ENCODE peak calls at places on chromosomes 16 and 17, in nine cellular contexts. P is kidney epithelial cell, H is GM12878, J is hepatocyte, X is Caco-2, S is Panc1, A is AG10803, W is adrenal gland, K is ovary. Y is an unnamed sample.

GRCh38 chr16:939941-940340 is 30.8 kb downstream of the LMF1 start:
- DNase-seq in W (no peak), A (no peak), P (no peak), K (no peak), J (no peak), H (no peak), S (no peak), X (no peak), Y (no peak)

GRCh38 chr17:42979511-42980273 is at the start of gene PTGES3L:
- DNase-seq in J (peak), P (no peak), W (no peak), X (peak), S (no peak), A (no peak), H (no peak), K (peak), Y (no peak)

GRCh38 chr17:81923302-81924260 is 4.0 kb downstream of the MAFG start:
- DNase-seq in P (peak), H (no peak), W (peak), A (peak), J (peak), X (no peak), S (no peak), K (peak), Y (peak)

GRCh38 chr17:79463421-79464309 is 147.2 kb downstream of the RBFOX3 start:
- DNase-seq in J (no peak), S (no peak), P (no peak), X (no peak), A (no peak), W (no peak), K (no peak), H (no peak), Y (no peak)

GRCh38 chr17:75488693-75489510 is 26.4 kb downstream of the CASKIN2 start:
- DNase-seq in X (no peak), H (no peak), J (no peak), W (no peak), S (no peak), A (no peak), P (no peak), K (no peak), Y (no peak)

GRCh38 chr16:68737046-68737729 is at the start of gene CDH1:
- DNase-seq in X (peak), W (no peak), J (peak), S (no peak), K (peak), A (no peak), H (no peak), P (no peak), Y (no peak)

GRCh38 chr16:79571753-79572544 is 28.6 kb downstream of the MAF start:
- DNase-seq in A (no peak), X (no peak), K (no peak), S (no peak), J (no peak), H (no peak), W (no peak), P (no peak), Y (no peak)

GRCh38 chr16:54273566-54273965 is 13.0 kb downstream of the IRX3 start:
- DNase-seq in H (no peak), S (no peak), K (no peak), X (no peak), W (no peak), P (no peak), J (no peak), A (no peak), Y (no peak)

GRCh38 chr16:83781-84615 is 6.0 kb downstream of the MPG start:
- DNase-seq in J (no peak), H (no peak), S (no peak), P (no peak), K (no peak), W (no peak), A (no peak), X (no peak), Y (no peak)

GRCh38 chr16:525520-526180 is 1.9 kb upstream of the CAPN15 start:
- DNase-seq in S (peak), K (peak), X (no peak), H (peak), W (peak), P (peak), J (peak), A (peak), Y (peak)

GRCh38 chr17:67737145-67737544 is 19.4 kb downstream of the NOL11 start:
- DNase-seq in A (no peak), X (no peak), W (no peak), K (no peak), H (no peak), S (no peak), J (no peak), P (no peak), Y (no peak)

GRCh38 chr16:88681084-88681680 is 5.1 kb downstream of the SNAI3 start:
- DNase-seq in S (no peak), H (no peak), P (no peak), J (no peak), K (no peak), A (no peak), X (peak), W (no peak), Y (no peak)

GRCh38 chr17:30449480-30449879 is 27.7 kb upstream of the GOSR1 start:
- DNase-seq in H (no peak), S (no peak), X (no peak), K (peak), W (no peak), P (no peak), A (peak), J (no peak), Y (no peak)

GRCh38 chr16:67457611-67458010 is 23.3 kb downstream of the ATP6V0D1 start:
- DNase-seq in J (no peak), S (no peak), A (no peak), H (no peak), K (no peak), W (no peak), X (no peak), P (no peak), Y (peak)

GRCh38 chr17:75517277-75517865 is 1.0 kb downstream of the TSEN54 start:
- DNase-seq in W (no peak), X (peak), S (no peak), H (no peak), J (no peak), A (no peak), P (no peak), K (peak), Y (no peak)

GRCh38 chr16:53937068-53937614 is 233.2 kb downstream of the FTO start:
- DNase-seq in H (no peak), S (no peak), X (peak), K (no peak), W (no peak), J (no peak), A (no peak), P (no peak), Y (no peak)

GRCh38 chr17:75722076-75722475 is 817 bp downstream of the ITGB4 start:
- DNase-seq in W (no peak), X (no peak), K (no peak), A (no peak), S (no peak), H (no peak), J (no peak), P (no peak), Y (no peak)

GRCh38 chr16:1781758-1782407 is 488 bp downstream of the SPSB3 start:
- DNase-seq in J (no peak), S (no peak), P (no peak), X (peak), H (no peak), W (peak), K (no peak), A (no peak), Y (no peak)

GRCh38 chr16:971582-971905 is 760 bp upstream of the LMF1 start:
- DNase-seq in W (no peak), A (no peak), H (no peak), S (no peak), X (no peak), K (no peak), J (no peak), P (no peak), Y (no peak)

GRCh38 chr16:9854665-9855064 is 327.6 kb downstream of the GRIN2A start:
- DNase-seq in P (no peak), J (peak), H (no peak), X (no peak), A (peak), K (no peak), W (no peak), S (no peak), Y (peak)

GRCh38 chr17:75777243-75777922 is 7.2 kb upstream of the UNK start:
- DNase-seq in J (no peak), W (peak), P (no peak), K (peak), S (no peak), H (no peak), X (no peak), A (no peak), Y (peak)

GRCh38 chr16:3131755-3132377 is 3.0 kb upstream of the ZNF213 start:
- DNase-seq in K (no peak), W (peak), H (no peak), S (no peak), P (no peak), A (no peak), J (peak), X (peak), Y (peak)

GRCh38 chr17:31741371-31741770 is 117.7 kb downstream of the COPRS start:
- DNase-seq in X (no peak), S (no peak), W (no peak), A (no peak), P (no peak), H (no peak), K (no peak), J (no peak), Y (no peak)

GRCh38 chr17:29181226-29181625 is 1.0 kb upstream of the MYO18A start:
- DNase-seq in X (no peak), S (no peak), J (no peak), K (no peak), H (no peak), W (no peak), P (no peak), A (no peak), Y (no peak)

GRCh38 chr16:52552643-52553042 is 5.7 kb upstream of the TOX3 start:
- DNase-seq in S (no peak), W (no peak), A (no peak), H (no peak), X (no peak), K (no peak), P (peak), J (no peak), Y (no peak)

GRCh38 chr16:54957403-54957802 is 26.7 kb downstream of the IRX5 start:
- DNase-seq in S (peak), W (no peak), P (no peak), J (peak), H (no peak), X (peak), K (no peak), A (no peak), Y (peak)

GRCh38 chr16:12539185-12539929 is 264.3 kb downstream of the CPPED1 start:
- DNase-seq in W (no peak), H (peak), S (no peak), P (peak), X (no peak), K (no peak), J (peak), A (peak), Y (peak)

GRCh38 chr17:15963670-15964110 is 18.8 kb downstream of the ADORA2B start:
- DNase-seq in K (no peak), P (no peak), J (no peak), W (no peak), X (no peak), A (no peak), H (no peak), S (no peak), Y (peak)

GRCh38 chr17:3695129-3695722 is 729 bp downstream of the P2RX5 start:
- DNase-seq in P (no peak), A (no peak), K (no peak), X (no peak), H (no peak), J (no peak), S (no peak), W (no peak), Y (peak)

GRCh38 chr17:66576473-66576872 is 258.4 kb upstream of the CACNG5 start:
- DNase-seq in H (no peak), S (no peak), K (no peak), X (no peak), P (no peak), A (no peak), J (no peak), W (no peak), Y (no peak)

GRCh38 chr16:8026450-8026849 is 563.9 kb downstream of the TMEM114 start:
- DNase-seq in S (no peak), H (no peak), J (peak), K (no peak), A (no peak), X (peak), W (no peak), P (no peak), Y (no peak)

GRCh38 chr17:14058051-14058450 is 11.3 kb upstream of the COX10 start:
- DNase-seq in A (peak), H (no peak), J (no peak), P (no peak), K (no peak), X (no peak), S (no peak), W (no peak), Y (no peak)

GRCh38 chr17:67431210-67432015 is 54.3 kb downstream of the PITPNC1 start:
- DNase-seq in W (no peak), J (peak), H (no peak), A (peak), P (no peak), S (no peak), X (no peak), K (no peak), Y (peak)

GRCh38 chr17:38798614-38799500 is 499 bp downstream of the PIP4K2B start:
- DNase-seq in K (no peak), S (no peak), A (peak), H (no peak), W (peak), P (no peak), X (no peak), J (peak), Y (peak)

GRCh38 chr17:58205936-58206335 is 13.1 kb downstream of the MKS1 start:
- DNase-seq in P (no peak), S (no peak), A (no peak), W (no peak), X (no peak), K (no peak), H (no peak), J (no peak), Y (no peak)

GRCh38 chr17:58207451-58207850 is 11.6 kb downstream of the MKS1 start:
- DNase-seq in X (no peak), K (no peak), S (no peak), W (no peak), A (no peak), J (no peak), P (no peak), H (no peak), Y (peak)

GRCh38 chr17:58215685-58216084 is 3.4 kb downstream of the MKS1 start:
- DNase-seq in W (no peak), J (no peak), S (no peak), A (no peak), H (no peak), P (no peak), K (no peak), X (no peak), Y (no peak)

GRCh38 chr17:58208344-58208743 is 10.7 kb downstream of the MKS1 start:
- DNase-seq in X (no peak), H (no peak), K (no peak), J (no peak), P (no peak), W (no peak), S (no peak), A (no peak), Y (no peak)

GRCh38 chr17:58210922-58211321 is 8.1 kb downstream of the MKS1 start:
- DNase-seq in A (no peak), S (no peak), X (peak), W (no peak), J (no peak), H (no peak), K (no peak), P (no peak), Y (no peak)
- TF ChIP-seq CTCF in A (no peak), S (peak), X (peak), W (no peak), J (no peak), H (peak), K (no peak), P (peak), Y (no peak)

GRCh38 chr16:30418350-30419181 is 11.2 kb downstream of the ZNF771 start:
- DNase-seq in S (no peak), H (no peak), J (no peak), X (no peak), A (no peak), K (no peak), P (no peak), W (no peak), Y (peak)
- H3K4me3 ChIP-seq in S (peak), H (peak), J (no peak), X (peak), A (peak), K (peak), P (peak), W (peak), Y (peak)

GRCh38 chr17:17558431-17558830 is 33.1 kb downstream of the PEMT start:
- DNase-seq in S (no peak), K (no peak), P (no peak), A (no peak), X (no peak), H (no peak), W (no peak), J (no peak), Y (no peak)
- TF ChIP-seq CTCF in S (no peak), K (no peak), P (no peak), A (no peak), X (no peak), H (no peak), W (no peak), J (no peak), Y (no peak)

GRCh38 chr17:78416791-78417530 is 38.5 kb downstream of the PGS1 start:
- DNase-seq in X (no peak), K (no peak), P (no peak), H (no peak), S (no peak), A (no peak), J (peak), W (no peak), Y (no peak)

GRCh38 chr17:78414178-78415162 is 36.0 kb downstream of the PGS1 start:
- DNase-seq in S (no peak), A (no peak), X (no peak), H (no peak), K (no peak), P (no peak), W (no peak), J (no peak), Y (no peak)

GRCh38 chr17:78416311-78416711 is 37.9 kb downstream of the PGS1 start:
- DNase-seq in K (peak), A (peak), S (no peak), H (no peak), J (no peak), W (peak), X (no peak), P (no peak), Y (no peak)

GRCh38 chr17:78417531-78417909 is 39.1 kb downstream of the PGS1 start:
- DNase-seq in X (no peak), K (no peak), P (no peak), W (no peak), J (no peak), H (no peak), A (no peak), S (no peak), Y (no peak)

DNA sequence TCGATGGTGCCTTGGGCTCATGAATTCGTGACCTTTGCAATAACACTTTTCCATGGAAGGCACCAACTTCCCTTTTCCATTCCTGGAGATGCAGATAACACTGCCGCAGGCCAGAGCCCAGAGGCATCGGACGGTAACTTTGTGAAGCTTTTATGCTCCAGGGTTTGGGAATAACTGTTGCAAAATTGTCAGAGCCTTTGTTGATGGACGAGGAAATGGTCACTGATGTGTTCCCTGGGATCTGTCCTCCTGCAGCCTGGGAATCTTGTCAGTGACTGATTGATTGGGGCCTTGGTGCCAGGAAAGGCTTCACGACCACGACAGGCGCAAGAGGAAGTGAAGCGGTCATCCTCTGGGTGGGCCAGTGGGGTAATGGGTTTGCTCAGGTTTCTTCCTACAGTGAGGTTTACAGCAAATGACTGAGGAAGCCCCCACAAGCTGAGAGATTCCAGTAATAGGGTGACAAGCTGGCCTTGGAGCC is 37.4 kb downstream of the PGS1 start:
- DNase-seq in A (no peak), P (no peak), J (no peak), K (no peak), X (no peak), S (no peak), W (no peak), H (no peak), Y (no peak)
- H3K4me3 ChIP-seq in A (no peak), P (no peak), J (no peak), K (no peak), X (no peak), S (no peak), W (no peak), H (no peak), Y (no peak)

GRCh38 chr17:36657763-36658490 is 56.5 kb downstream of the MRM1 start:
- DNase-seq in S (no peak), X (no peak), A (no peak), H (no peak), W (no peak), P (no peak), J (peak), K (no peak), Y (no peak)
- TF ChIP-seq CTCF in S (no peak), X (no peak), A (no peak), H (no peak), W (no peak), P (peak), J (peak), K (no peak), Y (peak)

GRCh38 chr17:35930211-35931065 is at the start of gene RDM1:
- DNase-seq in A (peak), X (peak), S (peak), K (peak), W (peak), H (peak), P (peak), J (peak), Y (peak)
- H3K4me3 ChIP-seq in A (peak), X (peak), S (peak), K (peak), W (peak), H (peak), P (peak), J (peak), Y (peak)